ENCODE peak calls at places on chromosomes 2 and 18, in six cellular contexts. K is effector memory CD4-positive, alpha-beta T cell; G is ovary; S is HAP-1; C is A549; B is mucosa of descending colon. V is an unnamed sample.

GRCh38 chr18:32092422-32093105 is 890 bp downstream of the RNF138 start:
- DNase-seq in K (peak), G (peak), S (peak), C (peak), B (peak), V (peak)

GRCh38 chr2:217683096-217683870 is 319.5 kb downstream of the TNS1 start:
- DNase-seq in K (no peak), G (no peak), S (no peak), C (no peak), B (no peak), V (no peak)

GRCh38 chr2:168530980-168531379 is 74.9 kb downstream of the CERS6 start:
- DNase-seq in K (no peak), G (no peak), S (no peak), C (no peak), B (no peak), V (no peak)

GRCh38 chr2:236659758-236660150 is 90.1 kb downstream of the ACKR3 start:
- DNase-seq in K (no peak), G (no peak), S (no peak), C (no peak), B (no peak), V (no peak)

GRCh38 chr18:49849331-49850217 is 36.2 kb upstream of the ACAA2 start:
- DNase-seq in K (no peak), G (no peak), S (peak), C (peak), B (peak), V (no peak)

GRCh38 chr2:119371111-119371510 is 4.3 kb downstream of the DBI start:
- DNase-seq in K (no peak), G (no peak), S (no peak), C (no peak), B (no peak), V (no peak)

GRCh38 chr18:48563027-48563426 is 24.2 kb downstream of the CTIF start:
- DNase-seq in K (no peak), G (no peak), S (no peak), C (peak), B (no peak), V (no peak)

GRCh38 chr18:906416-907170 is 1.9 kb downstream of the ADCYAP1 start:
- DNase-seq in K (no peak), G (no peak), S (peak), C (no peak), B (no peak), V (no peak)

GRCh38 chr2:55848096-55848495 is 75.5 kb downstream of the EFEMP1 start:
- DNase-seq in K (no peak), G (no peak), S (no peak), C (no peak), B (no peak), V (no peak)

GRCh38 chr2:122635649-122636496 is 880.4 kb downstream of the TSN start:
- DNase-seq in K (no peak), G (no peak), S (no peak), C (no peak), B (no peak), V (no peak)

GRCh38 chr2:18889565-18890332 is 300.4 kb upstream of the NT5C1B start:
- DNase-seq in K (no peak), G (no peak), S (no peak), C (no peak), B (no peak), V (no peak)

GRCh38 chr18:46677609-46678470 is 20.8 kb upstream of the LOXHD1 start:
- DNase-seq in K (no peak), G (no peak), S (no peak), C (no peak), B (no peak), V (no peak)

GRCh38 chr2:26670931-26671460 is 21.5 kb upstream of the KCNK3 start:
- DNase-seq in K (no peak), G (no peak), S (no peak), C (no peak), B (no peak), V (no peak)

GRCh38 chr18:31373641-31374040 is 2.9 kb upstream of the DSG4 start:
- DNase-seq in K (no peak), G (no peak), S (no peak), C (no peak), B (no peak), V (no peak)

GRCh38 chr2:189261431-189261841 is 81.9 kb upstream of the COL5A2 start:
- DNase-seq in K (no peak), G (no peak), S (no peak), C (no peak), B (no peak), V (no peak)

DNA sequence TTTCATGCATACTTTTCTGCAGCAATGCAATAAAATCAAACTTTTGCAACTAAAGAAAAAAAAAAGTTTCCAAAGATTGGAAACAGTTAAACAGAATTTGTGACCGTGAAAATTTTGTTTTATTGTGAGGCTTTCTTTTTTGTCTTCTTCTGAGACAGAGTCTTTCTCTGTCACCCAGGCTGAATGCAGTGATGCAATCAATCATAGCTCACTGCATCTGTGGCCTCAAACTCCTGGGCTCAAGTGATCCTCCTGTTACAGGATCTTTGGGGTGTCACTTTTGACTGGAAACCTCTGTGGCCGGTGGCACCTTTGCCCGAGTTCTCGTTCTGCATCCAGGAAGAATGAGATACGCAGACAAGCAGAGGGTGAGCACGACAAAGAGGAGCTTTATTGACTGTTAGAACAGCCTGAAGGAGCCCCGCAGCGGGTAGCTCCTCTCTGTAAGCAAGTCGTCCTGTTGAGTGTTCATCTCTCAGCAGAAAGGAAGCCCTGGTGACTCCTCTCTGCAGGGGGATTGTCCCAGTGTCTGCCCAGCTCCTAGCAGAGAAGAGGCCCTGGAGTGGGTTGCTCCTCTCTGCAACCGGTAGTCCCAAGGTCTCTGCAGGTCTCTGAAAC is 16.9 kb upstream of the ILKAP start:
- DNase-seq in K (no peak), G (no peak), S (no peak), C (no peak), B (no peak), V (no peak)
- H3K4me3 ChIP-seq in K (no peak), G (no peak), S (no peak), C (no peak), B (no peak), V (no peak)

GRCh38 chr2:62455957-62456692 is 49.9 kb downstream of the TMEM17 start:
- DNase-seq in K (no peak), G (no peak), S (peak), C (no peak), B (no peak), V (no peak)

GRCh38 chr2:62459106-62459505 is 46.9 kb downstream of the TMEM17 start:
- DNase-seq in K (no peak), G (no peak), S (no peak), C (no peak), B (no peak), V (no peak)

GRCh38 chr2:62456721-62457539 is 49.1 kb downstream of the TMEM17 start:
- DNase-seq in K (peak), G (peak), S (peak), C (peak), B (peak), V (no peak)

GRCh38 chr2:62458206-62459035 is 47.6 kb downstream of the TMEM17 start:
- DNase-seq in K (no peak), G (no peak), S (no peak), C (no peak), B (no peak), V (no peak)

DNA sequence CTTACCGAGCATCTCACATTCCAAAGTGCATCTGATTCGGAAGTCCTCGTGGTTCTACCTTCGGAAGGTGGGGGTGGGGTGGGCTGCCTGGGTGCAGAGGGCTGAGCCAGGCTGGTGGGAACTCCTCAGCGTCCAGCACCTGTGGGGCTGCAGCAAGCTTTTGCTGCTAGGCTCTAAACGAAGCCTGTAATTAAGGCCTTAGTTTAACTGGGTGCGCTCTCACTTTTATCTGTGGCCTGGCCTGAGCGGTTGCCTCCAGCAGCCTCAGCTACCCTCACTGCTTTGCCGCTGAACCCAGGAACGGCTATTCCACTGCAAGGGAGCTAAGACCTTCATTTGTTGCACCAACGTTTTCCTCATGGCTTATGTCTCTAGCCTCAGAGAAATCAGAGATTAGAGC is 48.4 kb downstream of the TMEM17 start:
- DNase-seq in K (no peak), G (no peak), S (no peak), C (no peak), B (no peak), V (no peak)
- H3K4me3 ChIP-seq in K (no peak), G (peak), S (no peak), C (peak), B (no peak), V (peak)

GRCh38 chr2:60353863-60354262 is 199.6 kb downstream of the BCL11A start:
- DNase-seq in K (no peak), G (no peak), S (no peak), C (no peak), B (no peak), V (no peak)
- H3K4me3 ChIP-seq in K (no peak), G (no peak), S (no peak), C (no peak), B (no peak), V (no peak)

GRCh38 chr2:213065583-213066444 is 85.6 kb downstream of the IKZF2 start:
- DNase-seq in K (no peak), G (no peak), S (no peak), C (no peak), B (no peak), V (no peak)

GRCh38 chr2:213066445-213066746 is 85.0 kb downstream of the IKZF2 start:
- DNase-seq in K (no peak), G (no peak), S (no peak), C (no peak), B (no peak), V (no peak)

GRCh38 chr2:213069531-213069930 is 81.9 kb downstream of the IKZF2 start:
- DNase-seq in K (no peak), G (no peak), S (no peak), C (no peak), B (no peak), V (no peak)

GRCh38 chr2:213068681-213069359 is 82.6 kb downstream of the IKZF2 start:
- DNase-seq in K (no peak), G (no peak), S (no peak), C (no peak), B (no peak), V (no peak)

GRCh38 chr2:213067888-213068287 is 83.5 kb downstream of the IKZF2 start:
- DNase-seq in K (no peak), G (no peak), S (no peak), C (no peak), B (no peak), V (no peak)
- H3K4me3 ChIP-seq in K (no peak), G (no peak), S (no peak), C (no peak), B (no peak), V (no peak)

DNA sequence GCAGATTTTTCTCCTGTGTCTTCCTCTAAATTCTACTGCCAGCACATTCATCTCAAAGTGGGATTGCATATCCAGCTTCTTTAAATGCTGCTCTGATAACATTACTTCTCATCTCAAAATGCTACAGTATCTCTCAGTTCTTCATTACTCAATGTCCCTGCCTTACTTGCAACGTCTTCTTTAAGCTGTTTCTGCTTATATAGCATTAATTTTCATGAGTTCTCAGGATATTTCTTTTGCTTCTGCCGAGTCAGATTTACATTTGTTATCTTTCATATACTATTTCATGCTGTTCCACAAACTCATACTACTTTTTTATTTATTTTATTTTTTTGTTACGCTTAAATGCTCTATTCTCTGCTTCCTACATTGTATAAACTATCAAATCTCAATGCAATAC is 1223.5 kb upstream of the FAM98A start:
- DNase-seq in K (no peak), G (no peak), S (no peak), C (no peak), B (no peak), V (no peak)
- H3K4me3 ChIP-seq in K (no peak), G (no peak), S (no peak), C (no peak), B (no peak), V (no peak)

DNA sequence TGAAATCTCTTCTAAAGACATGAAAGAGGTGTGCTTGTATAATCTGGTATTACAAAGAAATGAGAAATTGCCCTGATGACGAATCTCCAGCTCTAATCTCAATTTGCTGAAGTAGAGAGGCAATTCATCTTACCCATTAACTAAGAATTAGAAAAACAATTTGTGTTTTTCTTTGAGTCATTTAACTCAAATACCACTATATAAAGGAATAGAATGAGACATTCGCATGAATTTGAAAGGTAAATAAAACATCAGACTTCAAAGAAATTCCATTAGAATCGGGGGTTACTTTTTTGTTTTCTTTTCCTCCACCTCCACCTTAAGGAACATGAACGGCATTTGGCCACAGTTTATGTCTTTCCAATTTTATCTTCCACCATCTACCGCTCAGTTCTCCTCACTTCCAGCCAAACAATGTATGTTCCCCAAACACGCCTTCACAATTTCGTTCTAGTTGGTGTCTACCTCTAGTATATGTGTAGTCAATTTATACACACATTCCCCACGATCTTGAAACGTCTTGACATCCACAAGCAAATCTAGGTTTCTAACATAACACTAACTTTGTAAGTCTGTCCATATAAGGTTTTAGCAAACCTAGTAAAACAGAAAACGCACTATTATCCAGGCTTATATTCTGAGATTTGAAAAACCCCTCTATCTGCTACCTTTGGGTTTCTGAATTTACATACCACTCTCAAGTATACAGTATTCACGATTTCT is 1.3 kb upstream of the SMCHD1 start:
- DNase-seq in K (no peak), G (no peak), S (no peak), C (no peak), B (no peak), V (no peak)
- H3K4me3 ChIP-seq in K (peak), G (peak), S (peak), C (peak), B (peak), V (peak)

GRCh38 chr18:38010971-38011370 is 445.4 kb upstream of the CELF4 start:
- DNase-seq in K (no peak), G (no peak), S (no peak), C (no peak), B (no peak), V (no peak)

GRCh38 chr18:38009335-38009734 is 443.7 kb upstream of the CELF4 start:
- DNase-seq in K (no peak), G (no peak), S (no peak), C (no peak), B (no peak), V (no peak)

GRCh38 chr18:38011446-38011845 is 445.8 kb upstream of the CELF4 start:
- DNase-seq in K (no peak), G (no peak), S (no peak), C (no peak), B (no peak), V (no peak)

GRCh38 chr18:38007931-38008330 is 442.3 kb upstream of the CELF4 start:
- DNase-seq in K (no peak), G (no peak), S (no peak), C (no peak), B (no peak), V (no peak)

DNA sequence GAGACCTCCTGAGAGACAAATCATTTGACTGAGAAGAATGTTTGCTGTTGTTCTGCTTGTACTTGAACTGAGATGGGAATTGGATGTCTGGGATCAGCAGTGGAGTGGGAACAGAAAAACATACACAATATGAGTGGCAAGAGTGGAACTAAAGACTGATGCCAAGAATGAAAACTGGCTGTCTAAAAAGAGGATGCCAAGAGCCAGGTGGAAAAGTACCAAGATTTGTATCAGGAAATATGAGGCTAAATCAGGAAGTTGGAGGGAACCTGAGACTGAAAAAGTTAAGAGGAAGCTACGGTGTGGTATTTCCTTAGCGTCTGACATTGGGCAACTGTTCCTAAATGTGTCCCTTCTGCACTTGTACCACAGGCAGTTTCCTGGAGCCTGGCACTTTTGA is 440.9 kb upstream of the CELF4 start:
- DNase-seq in K (no peak), G (no peak), S (no peak), C (no peak), B (no peak), V (no peak)
- H3K4me3 ChIP-seq in K (no peak), G (no peak), S (no peak), C (no peak), B (no peak), V (no peak)

DNA sequence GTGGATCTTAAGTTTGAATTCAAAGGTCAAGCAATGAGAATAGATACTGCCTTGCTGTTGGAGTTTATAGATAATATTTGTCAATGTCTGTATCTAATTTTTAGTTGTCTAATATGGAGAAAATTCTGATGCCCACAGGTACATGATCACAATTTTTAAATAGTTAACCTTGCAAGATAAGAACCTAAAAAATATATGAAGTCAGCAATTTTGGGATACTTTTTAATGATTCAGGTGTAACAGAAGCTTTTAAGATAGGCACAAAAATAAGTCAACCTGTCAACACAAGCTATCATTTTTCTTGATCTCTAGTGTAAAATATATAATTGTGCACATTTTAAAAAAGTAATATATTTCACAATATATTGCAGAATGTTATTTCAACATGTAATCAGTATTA is 92.5 kb upstream of the IL1R2 start:
- DNase-seq in K (no peak), G (no peak), S (no peak), C (no peak), B (no peak), V (no peak)
- H3K4me3 ChIP-seq in K (no peak), G (no peak), S (no peak), C (no peak), B (no peak), V (no peak)

DNA sequence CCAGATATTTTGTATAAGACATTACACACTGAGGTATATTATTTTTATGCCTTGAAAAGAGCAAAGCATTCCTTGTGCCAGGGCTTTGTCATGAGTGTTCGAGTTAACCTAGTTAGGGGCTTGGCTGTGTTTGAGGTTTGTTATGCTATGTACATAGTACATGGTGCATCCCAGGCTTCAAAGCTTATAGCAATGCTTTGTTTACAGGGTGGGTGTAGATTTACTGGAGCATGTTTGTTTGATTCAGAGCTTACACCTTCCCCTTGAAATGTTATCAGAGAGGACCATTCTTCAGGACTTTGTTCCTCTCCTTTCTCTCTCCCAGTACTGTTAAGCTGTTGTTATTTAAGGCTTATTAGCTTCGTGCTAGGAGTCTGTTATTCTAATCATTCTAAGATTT is 738.7 kb upstream of the LRRTM4 start:
- DNase-seq in K (no peak), G (no peak), S (no peak), C (no peak), B (no peak), V (no peak)
- H3K4me3 ChIP-seq in K (no peak), G (no peak), S (no peak), C (no peak), B (no peak), V (no peak)

V was measured in iPS DF 6.9.